ENCODE peak calls at places on chromosomes 6 and 20, in four cellular contexts. H is GM03348, B is osteocyte, G is testis. M is an unnamed sample.

GRCh38 chr20:35135867-35136586 is 11.1 kb downstream of the EDEM2 start:
- DNase-seq in B (no peak), G (no peak), H (peak), M (no peak)

GRCh38 chr6:155123520-155123919 is 128.4 kb downstream of the TIAM2 start:
- DNase-seq in B (no peak), H (no peak), G (no peak), M (peak)

GRCh38 chr6:21842875-21843274 is 249.3 kb downstream of the SOX4 start:
- DNase-seq in G (no peak), B (no peak), H (no peak), M (no peak)

GRCh38 chr6:90525421-90525820 is 61.5 kb downstream of the MAP3K7 start:
- DNase-seq in B (no peak), H (no peak), G (no peak), M (no peak)

GRCh38 chr20:56440346-56441007 is 27.9 kb upstream of the RTF2 start:
- DNase-seq in H (no peak), G (no peak), B (no peak), M (no peak)

GRCh38 chr6:152099816-152100618 is 292.5 kb downstream of the ESR1 start:
- DNase-seq in G (no peak), B (no peak), H (peak), M (no peak)

GRCh38 chr6:46323312-46323965 is 152.7 kb upstream of the ENPP5 start:
- DNase-seq in B (no peak), G (no peak), H (peak), M (no peak)

GRCh38 chr6:5746392-5747140 is 260.2 kb downstream of the NRN1 start:
- DNase-seq in H (peak), B (no peak), G (no peak), M (no peak)

GRCh38 chr6:67629268-67629667 is 1005.8 kb upstream of the ADGRB3 start:
- DNase-seq in B (no peak), H (no peak), G (no peak), M (no peak)

GRCh38 chr6:127385668-127386385 is 42.4 kb upstream of the ECHDC1 start:
- DNase-seq in H (no peak), B (no peak), G (no peak), M (no peak)

GRCh38 chr20:63155266-63156165 is 60.4 kb downstream of the YTHDF1 start:
- DNase-seq in H (no peak), B (no peak), G (no peak), M (no peak)

GRCh38 chr6:132188865-132189264 is 212.4 kb downstream of the MOXD1 start:
- DNase-seq in B (no peak), G (no peak), H (peak), M (no peak)

GRCh38 chr20:64161595-64162238 is 2.5 kb upstream of the MYT1 start:
- DNase-seq in B (no peak), G (peak), H (peak), M (peak)